ENCODE peak calls at places on chromosomes 12 and 14, in four cellular contexts. Y, X, A and E are unnamed samples.

GRCh38 chr14:99995700-99996356 is 69.4 kb upstream of the EVL start:
- DNase-seq in X (peak), A (peak), Y (peak), E (peak)

GRCh38 chr12:122166422-122167327 is 7.3 kb downstream of the IL31 start:
- DNase-seq in X (no peak), A (no peak), Y (no peak), E (no peak)

GRCh38 chr12:101297661-101298060 is 17.8 kb downstream of the UTP20 start:
- DNase-seq in X (no peak), A (no peak), Y (no peak), E (no peak)

GRCh38 chr12:25384038-25384953 is 133.6 kb upstream of the KRAS start:
- DNase-seq in X (no peak), A (peak), Y (no peak), E (peak)

GRCh38 chr12:107025691-107026090 is 38.7 kb upstream of the MTERF2 start:
- DNase-seq in Y (no peak), A (no peak), X (no peak), E (no peak)

GRCh38 chr12:49553512-49554088 is 14.3 kb downstream of the MCRS1 start:
- DNase-seq in Y (no peak), A (peak), X (peak), E (peak)

GRCh38 chr12:98532687-98533304 is 17.4 kb downstream of the TMPO start:
- DNase-seq in A (peak), X (peak), Y (no peak), E (peak)

GRCh38 chr12:26416550-26416949 is 221.2 kb downstream of the SSPN start:
- DNase-seq in A (no peak), Y (no peak), X (no peak), E (no peak)

GRCh38 chr12:27176765-27177164 is 67.3 kb upstream of the STK38L start:
- DNase-seq in X (no peak), A (no peak), Y (no peak), E (peak)

GRCh38 chr14:57818511-57818910 is 47.4 kb downstream of the SLC35F4 start:
- DNase-seq in Y (no peak), X (no peak), A (no peak), E (no peak)

GRCh38 chr12:42109031-42109430 is 35.6 kb downstream of the GXYLT1 start:
- DNase-seq in Y (no peak), X (no peak), A (no peak), E (no peak)

GRCh38 chr12:80593766-80594165 is 113.7 kb upstream of the MYF6 start:
- DNase-seq in Y (no peak), A (no peak), X (no peak), E (no peak)

GRCh38 chr12:77847665-77848431 is 17.2 kb downstream of the NAV3 start:
- DNase-seq in X (no peak), A (no peak), Y (no peak), E (no peak)

GRCh38 chr12:79997115-79997805 is 62.4 kb upstream of the PPP1R12A start:
- DNase-seq in Y (no peak), X (no peak), A (no peak), E (no peak)

GRCh38 chr14:63180017-63180416 is 24.2 kb upstream of the RHOJ start:
- DNase-seq in Y (no peak), X (no peak), A (no peak), E (no peak)

GRCh38 chr14:24607081-24607480 is 2.4 kb downstream of the GZMH start:
- DNase-seq in X (no peak), Y (no peak), A (no peak), E (no peak)

GRCh38 chr14:81868172-81868571 is 334.5 kb upstream of the SEL1L start:
- DNase-seq in Y (peak), X (no peak), A (no peak), E (no peak)

GRCh38 chr12:116864371-116865160 is 16.7 kb downstream of the HRK start:
- DNase-seq in A (peak), X (no peak), Y (no peak), E (no peak)

GRCh38 chr12:85804663-85805062 is 31.5 kb downstream of the RASSF9 start:
- DNase-seq in Y (no peak), X (no peak), A (no peak), E (no peak)

GRCh38 chr12:5509122-5509521 is 77.2 kb downstream of the NTF3 start:
- DNase-seq in A (no peak), Y (no peak), X (no peak), E (no peak)

GRCh38 chr14:52400846-52401245 is 86.7 kb downstream of the PTGER2 start:
- DNase-seq in Y (no peak), X (no peak), A (no peak), E (no peak)

GRCh38 chr12:46855760-46856159 is 30.0 kb upstream of the SLC38A4 start:
- DNase-seq in X (no peak), A (no peak), Y (no peak), E (no peak)

GRCh38 chr12:11555195-11555594 is 94.3 kb upstream of the ETV6 start:
- DNase-seq in A (no peak), X (no peak), Y (no peak), E (no peak)

GRCh38 chr12:30953946-30954766 is 27.6 kb downstream of the TSPAN11 start:
- DNase-seq in Y (no peak), X (no peak), A (peak), E (no peak)

GRCh38 chr12:103884316-103884715 is 43.3 kb upstream of the NT5DC3 start:
- DNase-seq in X (peak), A (no peak), Y (no peak), E (peak)

GRCh38 chr14:65044596-65044959 is 57.7 kb downstream of the MAX start:
- DNase-seq in X (peak), Y (no peak), A (no peak), E (no peak)

GRCh38 chr12:65536876-65537661 is 258.6 kb downstream of the MSRB3 start:
- DNase-seq in Y (no peak), X (no peak), A (no peak), E (peak)

GRCh38 chr12:95096852-95097251 is 23.4 kb upstream of the NR2C1 start:
- DNase-seq in Y (no peak), X (no peak), A (no peak), E (peak)

GRCh38 chr12:56080556-56081138 is 682 bp downstream of the ERBB3 start:
- DNase-seq in Y (peak), X (peak), A (peak), E (no peak)

GRCh38 chr14:54252072-54252730 is 144.6 kb upstream of the CDKN3 start:
- DNase-seq in X (no peak), A (peak), Y (no peak), E (peak)

GRCh38 chr12:14249368-14249767 is 116.1 kb upstream of the ATF7IP start:
- DNase-seq in A (peak), X (no peak), Y (no peak), E (no peak)

GRCh38 chr12:120235369-120236123 is 30.0 kb downstream of the PXN start:
- DNase-seq in Y (peak), A (no peak), X (no peak), E (peak)

GRCh38 chr12:101678081-101678480 is 19.4 kb upstream of the CHPT1 start:
- DNase-seq in X (no peak), Y (no peak), A (no peak), E (no peak)

GRCh38 chr14:98203421-98203820 is 1068.6 kb downstream of the BCL11B start:
- DNase-seq in Y (no peak), X (no peak), A (no peak), E (no peak)

GRCh38 chr14:98200621-98201020 is 1071.4 kb downstream of the BCL11B start:
- DNase-seq in X (no peak), Y (no peak), A (no peak), E (no peak)

GRCh38 chr14:98208074-98208675 is 1063.8 kb downstream of the BCL11B start:
- DNase-seq in A (no peak), X (no peak), Y (no peak), E (no peak)

GRCh38 chr14:98207466-98207865 is 1064.5 kb downstream of the BCL11B start:
- DNase-seq in X (no peak), Y (no peak), A (no peak), E (no peak)

DNA sequence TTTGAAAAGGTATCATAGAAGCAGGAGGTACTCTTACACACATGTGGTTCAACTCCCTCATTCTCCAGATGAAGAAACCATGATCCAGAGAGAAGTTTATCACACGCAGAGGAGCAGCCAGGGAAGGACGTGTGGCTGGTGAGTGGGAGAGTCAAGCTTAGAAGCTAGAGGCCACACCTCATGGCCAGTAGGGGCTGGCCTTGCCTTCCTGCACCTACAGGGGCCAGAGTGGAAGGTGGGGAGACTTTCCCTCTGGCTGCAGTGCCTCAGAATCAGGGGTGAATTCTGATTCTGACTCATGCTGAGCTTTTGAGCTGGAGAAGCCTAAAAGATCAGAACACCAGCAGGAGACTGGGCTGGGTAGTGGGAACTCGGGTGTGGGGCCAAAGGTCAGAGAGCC is 1067.9 kb downstream of the BCL11B start:
- DNase-seq in X (no peak), Y (no peak), A (no peak), E (no peak)
- TF ChIP-seq HMGXB4 in X (no peak), Y (no peak), A (no peak), E (no peak)

GRCh38 chr12:118493962-118494361 is 117.6 kb downstream of the SUDS3 start:
- DNase-seq in X (no peak), A (no peak), Y (no peak), E (no peak)

GRCh38 chr12:118498171-118498570 is 121.8 kb downstream of the SUDS3 start:
- DNase-seq in X (no peak), Y (no peak), A (no peak), E (peak)

GRCh38 chr12:118500302-118500701 is 123.9 kb downstream of the SUDS3 start:
- DNase-seq in A (no peak), Y (no peak), X (no peak), E (no peak)

GRCh38 chr12:118494776-118495175 is 118.4 kb downstream of the SUDS3 start:
- DNase-seq in Y (no peak), A (no peak), X (no peak), E (no peak)

DNA sequence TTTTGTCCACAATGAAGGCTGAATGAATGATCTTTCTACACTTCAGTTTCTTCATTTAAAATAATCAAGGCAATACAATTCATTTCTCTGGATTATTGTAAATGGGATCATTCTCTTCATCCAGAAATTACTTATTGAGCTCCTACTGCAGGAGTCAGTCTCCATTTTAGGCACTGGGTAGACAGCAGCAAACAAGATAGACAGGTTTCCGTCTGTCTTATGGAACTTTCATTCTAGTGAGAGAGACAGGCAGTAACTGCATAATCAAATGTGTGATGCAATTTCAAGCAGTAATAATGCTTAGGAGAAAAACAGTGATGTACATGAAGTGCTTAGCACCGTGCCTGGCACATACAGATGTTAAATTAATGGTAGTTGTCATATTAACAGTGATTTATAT is 118.9 kb downstream of the SUDS3 start:
- DNase-seq in Y (no peak), A (no peak), X (no peak), E (no peak)
- TF ChIP-seq HMGXB4 in Y (no peak), A (no peak), X (no peak), E (no peak)

DNA sequence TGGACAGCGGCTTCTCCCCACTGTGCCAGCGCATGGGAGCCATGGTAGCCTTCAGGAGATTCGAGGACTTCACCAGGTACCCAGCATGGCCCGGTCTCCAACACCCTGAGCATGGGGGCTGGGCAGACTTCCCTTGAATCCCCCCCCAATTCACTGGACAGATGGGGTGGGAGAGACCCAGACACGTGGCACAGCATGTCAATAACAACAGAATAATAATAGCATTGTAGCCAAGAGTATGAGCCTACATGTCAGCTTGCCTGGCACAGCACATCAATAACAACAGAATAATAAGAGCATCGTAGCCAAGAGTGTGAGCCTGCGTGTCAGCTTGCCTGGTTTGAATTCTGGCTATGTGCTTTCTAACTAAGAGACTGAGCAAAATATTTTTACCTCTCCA is 76.4 kb downstream of the FOXN4 start:
- DNase-seq in Y (no peak), A (no peak), X (no peak), E (no peak)
- TF ChIP-seq HMGXB4 in Y (no peak), A (no peak), X (no peak), E (no peak)

DNA sequence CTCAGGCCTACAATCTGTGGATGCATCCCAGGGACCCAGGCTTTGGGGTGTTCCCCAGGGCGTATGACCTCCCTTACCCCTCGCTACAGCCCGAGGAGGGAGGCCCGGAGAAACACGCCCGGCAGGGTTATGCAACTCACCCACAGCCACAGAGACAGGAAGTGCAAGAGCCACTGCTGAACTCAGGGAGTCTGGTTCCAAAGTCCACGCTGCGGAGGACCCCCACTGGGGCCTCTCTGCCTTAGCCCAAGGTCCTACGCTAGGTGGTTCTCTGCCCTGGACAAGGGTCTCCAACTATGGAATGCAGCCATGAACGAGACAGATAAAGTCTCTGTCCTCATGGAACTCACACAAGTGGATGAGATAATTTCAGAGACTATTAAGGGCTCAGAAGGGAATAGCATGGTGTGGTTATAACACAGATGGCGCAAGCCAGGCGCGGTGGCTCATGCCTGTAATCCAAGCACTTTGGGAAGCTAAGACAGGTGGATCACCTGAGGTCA is 11.3 kb downstream of the SCARB1 start:
- DNase-seq in X (no peak), A (peak), Y (no peak), E (no peak)
- TF ChIP-seq HMGXB4 in X (no peak), A (peak), Y (no peak), E (no peak)

GRCh38 chr14:22379727-22380126 is 209.3 kb downstream of the DAD1 start:
- DNase-seq in Y (no peak), A (no peak), X (no peak), E (no peak)
- TF ChIP-seq HMGXB4 in Y (no peak), A (no peak), X (no peak), E (no peak)

DNA sequence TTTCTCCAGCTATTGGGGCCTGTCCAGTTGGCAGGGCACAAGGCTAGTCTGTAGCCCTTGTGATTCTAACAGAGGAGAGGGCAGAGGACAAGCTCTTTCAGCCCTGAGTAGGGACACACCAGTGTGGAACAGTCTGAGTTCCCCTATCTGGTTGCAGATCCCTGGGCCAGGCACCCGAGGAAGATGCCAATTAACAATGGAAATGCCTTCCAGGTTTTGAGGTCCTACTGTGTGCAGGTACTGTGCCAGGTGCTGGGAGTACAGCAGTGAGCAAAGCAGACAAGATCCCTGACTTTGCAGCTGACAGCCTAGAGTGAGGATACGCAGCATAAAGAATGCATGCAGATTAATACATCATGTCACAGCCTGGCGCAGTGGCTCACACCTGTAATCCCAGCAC is 17.1 kb downstream of the DTX1 start:
- DNase-seq in X (no peak), A (no peak), Y (no peak), E (no peak)
- TF ChIP-seq HMGXB4 in X (no peak), A (no peak), Y (no peak), E (no peak)

GRCh38 chr12:131176926-131177325 is 223.2 kb downstream of the ADGRD1 start:
- DNase-seq in Y (no peak), X (no peak), A (no peak), E (no peak)
- TF ChIP-seq HMGXB4 in Y (no peak), X (no peak), A (no peak), E (no peak)